ENCODE peak calls at places on chromosomes 2 and 18, in nine cellular contexts. G is pulmonary artery endothelial cell; Y is hypothalamus; F is AG09319; M is effector memory CD4-positive, alpha-beta T cell; L is EL; U is stimulated activated CD4-positive, alpha-beta T cell treated with anti-CD3 and anti-CD28 coated beads, Interleukin-1b, Interleukin-23, amount 100 ng/mL, for 4 hours; K is activated CD8-positive, alpha-beta memory T cell treated with anti-CD3 and anti-CD28 coated beads, Interleukin-2, amount 50 U/mL, for 48 hours; A is T-helper 9 cell. E is an unnamed sample.

GRCh38 chr2:3457524-3458395 is 61.6 kb downstream of the ADI1 start:
- DNase-seq in M (no peak), G (no peak), L (no peak), K (peak; percentile 40), U (no peak), F (no peak), A (no peak), Y (no peak), E (no peak)

GRCh38 chr2:196592331-196592911 is 47.1 kb upstream of the CCDC150 start:
- DNase-seq in G (no peak), Y (peak; percentile 74), M (no peak), K (peak; percentile 53), A (no peak), L (peak; percentile 72), F (no peak), U (peak; percentile 1), E (peak; percentile 40)

GRCh38 chr2:46988733-46989481 is 73.3 kb upstream of the MCFD2 start:
- DNase-seq in U (no peak), A (no peak), K (no peak), F (no peak), L (no peak), Y (peak; percentile 73), M (no peak), G (no peak), E (no peak)

GRCh38 chr18:29892960-29893558 is 1149.5 kb downstream of the DSC3 start:
- DNase-seq in F (no peak), L (no peak), M (no peak), U (no peak), A (no peak), Y (no peak), G (no peak), K (no peak), E (peak; percentile 16)

GRCh38 chr2:26946841-26947784 is 23.3 kb upstream of the MAPRE3 start:
- DNase-seq in Y (no peak), L (peak; percentile 51), G (no peak), A (no peak), U (no peak), F (no peak), K (no peak), M (no peak), E (peak; percentile 34)

GRCh38 chr2:234764378-234764777 is 187.4 kb upstream of the SH3BP4 start:
- DNase-seq in G (no peak), Y (no peak), M (no peak), K (no peak), L (no peak), U (no peak), A (no peak), F (no peak), E (no peak)

GRCh38 chr2:174157048-174157447 is 91.3 kb downstream of the OLA1 start:
- DNase-seq in F (no peak), G (no peak), U (no peak), L (no peak), K (no peak), M (no peak), Y (no peak), A (no peak), E (no peak)

GRCh38 chr2:171706152-171706803 is 19.0 kb downstream of the DYNC1I2 start:
- DNase-seq in A (no peak), F (no peak), G (no peak), Y (no peak), L (peak; percentile 41), M (no peak), U (no peak), K (no peak), E (peak; percentile 37)

GRCh38 chr2:15692551-15693377 is 101.1 kb downstream of the DDX1 start:
- DNase-seq in M (no peak), F (no peak), A (no peak), Y (no peak), U (no peak), L (no peak), G (no peak), K (no peak), E (no peak)